ENCODE peak calls at places on chromosome 2, in five cellular contexts. One of them, this sample, is unnamed.

GRCh38 chr2:231554748-231555545 is 24.7 kb upstream of the NMUR1 start:
- DNase-seq in fibroblast of lung: no peak
- DNase-seq in GM23248: peak; percentile 45
- DNase-seq in MM.1S: no peak
- DNase-seq in keratinocyte: no peak
- DNase-seq in this sample: no peak

GRCh38 chr2:207970825-207971142 is 54.5 kb downstream of the PLEKHM3 start:
- DNase-seq in fibroblast of lung: no peak
- DNase-seq in GM23248: no peak
- DNase-seq in MM.1S: no peak
- DNase-seq in keratinocyte: no peak
- DNase-seq in this sample: no peak

GRCh38 chr2:127326289-127326945 is 32.5 kb upstream of the ERCC3 start:
- DNase-seq in fibroblast of lung: peak; percentile 27
- DNase-seq in GM23248: peak; percentile 28
- DNase-seq in MM.1S: no peak
- DNase-seq in keratinocyte: no peak
- DNase-seq in this sample: no peak

GRCh38 chr2:219634171-219634940 is 6.9 kb downstream of the SLC4A3 start:
- DNase-seq in fibroblast of lung: no peak
- DNase-seq in GM23248: no peak
- DNase-seq in MM.1S: no peak
- DNase-seq in keratinocyte: no peak
- DNase-seq in this sample: no peak

GRCh38 chr2:20579866-20580265 is 71.0 kb downstream of the HS1BP3 start:
- DNase-seq in fibroblast of lung: no peak
- DNase-seq in GM23248: no peak
- DNase-seq in MM.1S: no peak
- DNase-seq in keratinocyte: no peak
- DNase-seq in this sample: no peak

GRCh38 chr2:237700583-237701032 is 73.2 kb downstream of the LRRFIP1 start:
- DNase-seq in fibroblast of lung: peak; percentile 83
- DNase-seq in GM23248: peak; percentile 74
- DNase-seq in MM.1S: peak; percentile 54
- DNase-seq in keratinocyte: no peak
- DNase-seq in this sample: no peak

GRCh38 chr2:236092714-236093113 is 75.5 kb downstream of the GBX2 start:
- DNase-seq in fibroblast of lung: no peak
- DNase-seq in GM23248: no peak
- DNase-seq in MM.1S: no peak
- DNase-seq in keratinocyte: no peak
- DNase-seq in this sample: no peak

GRCh38 chr2:225889452-225889851 is 489.9 kb downstream of the NYAP2 start:
- DNase-seq in fibroblast of lung: peak; percentile 82
- DNase-seq in GM23248: peak; percentile 86
- DNase-seq in MM.1S: peak; percentile 54
- DNase-seq in keratinocyte: peak; percentile 7
- DNase-seq in this sample: peak; percentile 38

GRCh38 chr2:235979753-235980459 is 188.3 kb downstream of the GBX2 start:
- DNase-seq in fibroblast of lung: no peak
- DNase-seq in GM23248: no peak
- DNase-seq in MM.1S: no peak
- DNase-seq in keratinocyte: no peak
- DNase-seq in this sample: no peak

GRCh38 chr2:32864337-32864736 is 82.4 kb upstream of the LTBP1 start:
- DNase-seq in fibroblast of lung: peak; percentile 80
- DNase-seq in GM23248: peak; percentile 84
- DNase-seq in MM.1S: no peak
- DNase-seq in keratinocyte: no peak
- DNase-seq in this sample: no peak

GRCh38 chr2:11395971-11396689 is 51.7 kb upstream of the ROCK2 start:
- DNase-seq in fibroblast of lung: no peak
- DNase-seq in GM23248: no peak
- DNase-seq in MM.1S: no peak
- DNase-seq in keratinocyte: no peak
- DNase-seq in this sample: no peak

GRCh38 chr2:111069722-111070121 is 51.0 kb upstream of the BCL2L11 start:
- DNase-seq in fibroblast of lung: no peak
- DNase-seq in GM23248: no peak
- DNase-seq in MM.1S: no peak
- DNase-seq in keratinocyte: no peak
- DNase-seq in this sample: no peak

GRCh38 chr2:1967242-1968210 is 223.2 kb upstream of the PXDN start:
- DNase-seq in fibroblast of lung: no peak
- DNase-seq in GM23248: no peak
- DNase-seq in MM.1S: no peak
- DNase-seq in keratinocyte: no peak
- DNase-seq in this sample: no peak

GRCh38 chr2:64063924-64064331 is 44.7 kb upstream of the VPS54 start:
- DNase-seq in fibroblast of lung: peak; percentile 93
- DNase-seq in GM23248: peak; percentile 63
- DNase-seq in MM.1S: no peak
- DNase-seq in keratinocyte: no peak
- DNase-seq in this sample: no peak

GRCh38 chr2:240604291-240604938 is 17.9 kb downstream of the CAPN10 start:
- DNase-seq in fibroblast of lung: peak; percentile 36
- DNase-seq in GM23248: peak; percentile 52
- DNase-seq in MM.1S: no peak
- DNase-seq in keratinocyte: no peak
- DNase-seq in this sample: peak; percentile 72

GRCh38 chr2:60353863-60354262 is 199.6 kb downstream of the BCL11A start:
- DNase-seq in fibroblast of lung: no peak
- DNase-seq in GM23248: no peak
- DNase-seq in MM.1S: peak; percentile 61
- DNase-seq in keratinocyte: no peak
- DNase-seq in this sample: no peak

DNA sequence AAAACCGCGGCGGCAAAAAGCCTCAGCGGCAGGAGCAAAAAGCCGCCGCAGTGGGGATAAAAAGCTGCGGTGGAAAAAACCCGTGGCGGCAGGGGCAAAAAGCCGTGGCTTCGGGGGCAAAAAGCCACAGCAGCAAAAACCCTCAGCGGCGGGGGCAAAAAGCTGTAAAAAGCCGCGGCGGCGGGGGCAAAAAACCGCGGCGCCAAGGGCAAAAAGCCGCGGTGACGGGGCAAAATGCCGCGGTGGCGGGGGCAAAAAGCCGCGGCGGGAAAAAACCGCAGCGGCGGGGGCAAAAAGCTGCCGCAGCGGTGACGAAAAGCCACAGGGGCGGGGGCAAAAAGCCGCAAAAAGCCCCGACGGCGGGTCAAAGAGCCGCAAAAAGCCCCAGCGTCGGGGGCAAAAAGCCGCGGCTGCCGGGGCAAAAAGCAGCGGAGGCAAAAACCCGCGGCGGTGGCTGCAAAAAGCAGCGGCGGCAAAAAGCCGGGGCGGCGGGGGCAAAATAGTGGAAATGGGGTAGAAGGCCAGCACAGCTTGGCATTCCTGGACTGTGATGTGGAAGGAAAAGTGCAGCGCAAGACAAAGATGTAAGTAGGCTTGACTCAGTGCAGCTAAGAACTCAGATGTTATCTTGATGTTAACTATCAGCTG is 151.8 kb downstream of the ANKRD30BL start:
- DNase-seq in fibroblast of lung: peak; percentile 61
- DNase-seq in GM23248: peak; percentile 34
- DNase-seq in MM.1S: peak; percentile 41
- DNase-seq in keratinocyte: no peak
- DNase-seq in this sample: peak; percentile 32
- TF ChIP-seq EZH2 in fibroblast of lung: peak; percentile 26
- TF ChIP-seq EZH2 in GM23248: peak; percentile 48
- TF ChIP-seq EZH2 in MM.1S: no peak
- TF ChIP-seq EZH2 in keratinocyte: peak; percentile 54
- TF ChIP-seq EZH2 in this sample: peak; percentile 100

DNA sequence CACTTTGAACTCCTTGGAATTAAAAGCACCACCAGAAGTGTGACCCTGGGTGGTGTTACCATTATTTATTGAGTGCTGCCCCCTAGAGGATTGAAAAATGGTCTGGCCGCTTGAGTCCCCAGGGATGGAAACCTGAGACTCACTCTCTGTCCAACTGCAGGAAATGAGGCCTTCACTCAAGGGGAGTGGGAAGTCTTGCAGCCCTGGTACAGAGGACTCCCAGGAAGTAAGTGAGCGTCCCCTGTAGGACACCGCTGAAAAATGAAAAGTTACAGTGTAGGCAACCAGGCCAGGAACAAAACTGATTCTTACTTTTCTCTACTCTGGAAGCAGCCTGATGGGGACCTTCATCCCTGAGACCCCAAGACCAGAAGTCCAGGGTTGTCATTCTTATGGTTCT is 2.2 kb upstream of the NRP2 start:
- DNase-seq in fibroblast of lung: peak; percentile 88
- DNase-seq in GM23248: peak; percentile 87
- DNase-seq in MM.1S: peak; percentile 76
- DNase-seq in keratinocyte: no peak
- DNase-seq in this sample: peak; percentile 94
- TF ChIP-seq EZH2 in fibroblast of lung: no peak
- TF ChIP-seq EZH2 in GM23248: no peak
- TF ChIP-seq EZH2 in MM.1S: no peak
- TF ChIP-seq EZH2 in keratinocyte: no peak
- TF ChIP-seq EZH2 in this sample: peak; percentile 29

DNA sequence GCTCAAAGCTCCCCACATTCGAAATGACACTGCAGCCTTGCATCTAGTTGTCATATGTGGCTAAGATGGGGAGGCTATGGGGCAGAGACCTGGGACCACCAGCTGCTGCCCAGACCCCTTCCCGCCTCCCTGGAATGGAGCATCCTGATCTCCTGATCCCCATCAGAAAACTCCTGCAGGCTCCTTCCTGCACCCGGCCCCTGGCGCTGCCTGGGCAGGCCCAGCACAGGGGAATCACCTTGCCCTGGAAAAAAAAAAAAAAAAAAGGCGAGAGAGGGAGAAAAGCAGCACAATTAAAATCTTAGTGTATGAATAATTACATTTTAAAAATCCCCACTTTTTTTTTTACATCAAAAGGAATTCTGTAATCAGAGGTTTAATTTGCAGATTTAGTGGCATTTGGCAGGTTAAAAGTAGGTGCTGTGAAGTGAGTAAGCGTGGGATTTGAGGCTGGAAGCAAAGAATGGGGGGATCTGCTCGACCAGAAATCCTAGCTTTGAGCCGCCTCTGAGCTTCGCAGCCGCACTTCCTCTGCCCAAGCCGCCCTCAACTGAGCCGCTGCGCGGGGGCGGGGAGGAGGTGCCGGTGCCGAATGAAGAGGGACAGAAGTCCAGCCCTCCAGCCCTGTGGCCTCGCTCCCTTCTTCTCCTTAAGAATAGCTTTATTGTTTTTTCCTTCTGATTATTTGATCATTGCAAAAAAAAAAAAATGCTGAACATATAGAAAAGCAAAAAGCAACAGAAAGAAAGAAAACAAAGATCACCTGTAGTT is 30.0 kb downstream of the THNSL2 start:
- DNase-seq in fibroblast of lung: peak; percentile 2
- DNase-seq in GM23248: peak; percentile 43
- DNase-seq in MM.1S: no peak
- DNase-seq in keratinocyte: no peak
- DNase-seq in this sample: peak; percentile 74
- TF ChIP-seq EZH2 in fibroblast of lung: no peak
- TF ChIP-seq EZH2 in GM23248: no peak
- TF ChIP-seq EZH2 in MM.1S: no peak
- TF ChIP-seq EZH2 in keratinocyte: no peak
- TF ChIP-seq EZH2 in this sample: no peak

GRCh38 chr2:23508066-23508390 is 123.0 kb downstream of the KLHL29 start:
- DNase-seq in fibroblast of lung: no peak
- DNase-seq in GM23248: no peak
- DNase-seq in MM.1S: no peak
- DNase-seq in keratinocyte: no peak
- DNase-seq in this sample: no peak

GRCh38 chr2:23510471-23510870 is 125.5 kb downstream of the KLHL29 start:
- DNase-seq in fibroblast of lung: no peak
- DNase-seq in GM23248: no peak
- DNase-seq in MM.1S: no peak
- DNase-seq in keratinocyte: no peak
- DNase-seq in this sample: no peak

GRCh38 chr2:23509071-23509470 is 124.1 kb downstream of the KLHL29 start:
- DNase-seq in fibroblast of lung: no peak
- DNase-seq in GM23248: no peak
- DNase-seq in MM.1S: no peak
- DNase-seq in keratinocyte: no peak
- DNase-seq in this sample: no peak

GRCh38 chr2:23507267-23508065 is 122.5 kb downstream of the KLHL29 start:
- DNase-seq in fibroblast of lung: no peak
- DNase-seq in GM23248: no peak
- DNase-seq in MM.1S: no peak
- DNase-seq in keratinocyte: no peak
- DNase-seq in this sample: no peak

DNA sequence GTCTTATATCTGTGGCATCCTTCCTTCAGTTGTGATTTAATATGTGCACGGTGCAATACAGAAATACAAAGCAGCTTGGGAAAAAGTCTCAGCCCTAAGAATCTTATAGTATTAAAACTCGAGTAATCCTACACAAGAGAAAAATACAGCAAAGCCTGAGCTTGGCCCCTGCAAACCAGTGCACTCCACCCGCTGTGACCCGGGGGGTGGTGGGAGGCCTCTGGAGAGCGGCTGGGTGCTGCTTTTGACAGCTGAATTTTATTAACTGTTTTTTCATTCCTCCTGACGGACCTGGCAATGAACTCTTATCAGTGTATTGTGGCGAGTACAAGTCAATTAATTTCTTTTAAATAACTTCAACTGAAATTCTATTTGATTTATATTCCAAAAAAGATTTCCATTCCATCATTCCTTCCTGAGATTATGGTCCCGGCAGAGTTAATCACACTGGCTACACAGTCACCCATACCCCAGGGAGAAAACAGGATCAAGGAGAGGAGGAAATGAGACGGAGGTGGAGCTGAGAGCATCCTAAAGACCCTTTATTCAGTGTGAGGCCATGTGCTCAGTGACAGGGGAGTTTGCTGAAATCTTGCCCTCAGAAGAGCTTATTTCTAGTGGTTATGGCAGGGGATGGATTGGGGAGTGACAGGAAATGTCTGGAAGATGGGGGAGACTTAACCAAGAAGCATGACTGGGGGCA is 124.8 kb downstream of the KLHL29 start:
- DNase-seq in fibroblast of lung: no peak
- DNase-seq in GM23248: no peak
- DNase-seq in MM.1S: no peak
- DNase-seq in keratinocyte: no peak
- DNase-seq in this sample: no peak
- TF ChIP-seq EZH2 in fibroblast of lung: no peak
- TF ChIP-seq EZH2 in GM23248: no peak
- TF ChIP-seq EZH2 in MM.1S: no peak
- TF ChIP-seq EZH2 in keratinocyte: no peak
- TF ChIP-seq EZH2 in this sample: no peak

GRCh38 chr2:118845005-118845842 is 2.2 kb downstream of the EN1 start:
- DNase-seq in fibroblast of lung: no peak
- DNase-seq in GM23248: peak; percentile 76
- DNase-seq in MM.1S: no peak
- DNase-seq in keratinocyte: no peak
- DNase-seq in this sample: peak; percentile 59
- TF ChIP-seq EZH2 in fibroblast of lung: no peak
- TF ChIP-seq EZH2 in GM23248: no peak
- TF ChIP-seq EZH2 in MM.1S: no peak
- TF ChIP-seq EZH2 in keratinocyte: peak; percentile 23
- TF ChIP-seq EZH2 in this sample: peak; percentile 99

This sample was measured in neural progenitor cell.